ENCODE peak calls at places on chromosomes 11 and 22, in four cellular contexts. F, H, I and Y are unnamed samples.

GRCh38 chr22:39527481-39527961 is 5.0 kb downstream of the RPS19BP1 start:
- DNase-seq in F (peak), H (no peak), I (no peak), Y (no peak)

GRCh38 chr22:49968831-49969661 is 8.5 kb downstream of the PIM3 start:
- DNase-seq in F (no peak), H (no peak), I (peak), Y (no peak)

GRCh38 chr11:14914536-14914935 is 22.5 kb upstream of the CYP2R1 start:
- DNase-seq in F (no peak), H (no peak), I (no peak), Y (no peak)

GRCh38 chr11:69540118-69541000 is 58.9 kb downstream of the LINC01488 start:
- DNase-seq in F (peak), H (no peak), I (peak), Y (peak)

GRCh38 chr11:3004481-3004880 is 12.4 kb upstream of the NAP1L4 start:
- DNase-seq in F (no peak), H (no peak), I (no peak), Y (no peak)

GRCh38 chr11:116051494-116051893 is 547.3 kb upstream of the CADM1 start:
- DNase-seq in F (no peak), H (no peak), I (no peak), Y (no peak)

GRCh38 chr11:76610871-76611475 is 59.6 kb downstream of the LRRC32 start:
- DNase-seq in F (no peak), H (no peak), I (peak), Y (peak)

GRCh38 chr11:6387811-6388599 is 2.3 kb upstream of the SMPD1 start:
- DNase-seq in F (peak), H (no peak), I (no peak), Y (no peak)

GRCh38 chr11:43145653-43146052 is 166.1 kb upstream of the API5 start:
- DNase-seq in F (no peak), H (peak), I (no peak), Y (no peak)

GRCh38 chr11:106031210-106031845 is 9.3 kb upstream of the MSANTD4 start:
- DNase-seq in F (no peak), H (no peak), I (no peak), Y (no peak)

GRCh38 chr11:46918087-46918751 is at the start of gene LRP4:
- DNase-seq in F (no peak), H (no peak), I (peak), Y (no peak)

GRCh38 chr11:73757598-73757997 is 3.3 kb downstream of the RAB6A start:
- DNase-seq in F (peak), H (no peak), I (no peak), Y (no peak)

GRCh38 chr11:93807980-93808379 is 23.9 kb downstream of the MED17 start:
- DNase-seq in F (no peak), H (no peak), I (no peak), Y (no peak)

GRCh38 chr11:6705905-6706535 is 22.9 kb upstream of the MRPL17 start:
- DNase-seq in F (peak), H (no peak), I (peak), Y (peak)

GRCh38 chr11:33515347-33515746 is 185.3 kb downstream of the C11orf91 start:
- DNase-seq in F (no peak), H (no peak), I (no peak), Y (no peak)

GRCh38 chr11:58596621-58597020 is 17.8 kb downstream of the ZFP91 start:
- DNase-seq in F (no peak), H (no peak), I (no peak), Y (no peak)

GRCh38 chr11:117070016-117070415 is 28.2 kb downstream of the SIK3 start:
- DNase-seq in F (no peak), H (no peak), I (no peak), Y (no peak)

GRCh38 chr11:76910620-76911414 is 50.1 kb downstream of the ACER3 start:
- DNase-seq in F (no peak), H (no peak), I (no peak), Y (no peak)

GRCh38 chr22:38201718-38202436 is at the start of gene MAFF:
- DNase-seq in F (peak), H (peak), I (peak), Y (peak)

GRCh38 chr11:126384053-126384335 is 28.5 kb downstream of the ST3GAL4 start:
- DNase-seq in F (no peak), H (no peak), I (no peak), Y (no peak)

GRCh38 chr11:69140635-69141034 is 15.1 kb upstream of the SMIM38 start:
- DNase-seq in F (no peak), H (no peak), I (no peak), Y (no peak)

GRCh38 chr22:45884201-45885067 is 92.5 kb downstream of the WNT7B start:
- DNase-seq in F (no peak), H (no peak), I (peak), Y (no peak)

GRCh38 chr11:17596310-17596669 is 49.2 kb downstream of the OTOG start:
- DNase-seq in F (no peak), H (no peak), I (no peak), Y (peak)

GRCh38 chr11:130163346-130164220 is 4.0 kb downstream of the ST14 start:
- DNase-seq in F (peak), H (no peak), I (no peak), Y (no peak)

GRCh38 chr11:111698852-111699559 is 67.2 kb downstream of the PPP2R1B start:
- DNase-seq in F (no peak), H (no peak), I (no peak), Y (no peak)

GRCh38 chr11:75834728-75835127 is 19.7 kb downstream of the UVRAG start:
- DNase-seq in F (no peak), H (no peak), I (no peak), Y (no peak)

GRCh38 chr11:44484211-44484610 is 81.3 kb upstream of the CD82 start:
- DNase-seq in F (peak), H (no peak), I (peak), Y (no peak)

GRCh38 chr11:64372802-64373597 is 14.0 kb downstream of the RPS6KA4 start:
- DNase-seq in F (peak), H (no peak), I (peak), Y (no peak)

GRCh38 chr11:70537576-70538571 is 139.5 kb downstream of the CTTN start:
- DNase-seq in F (no peak), H (no peak), I (peak), Y (no peak)

GRCh38 chr11:75025561-75025960 is 36.8 kb downstream of the NEU3 start:
- DNase-seq in F (no peak), H (no peak), I (no peak), Y (no peak)

GRCh38 chr11:17382046-17382728 is 6.3 kb downstream of the KCNJ11 start:
- DNase-seq in F (no peak), H (no peak), I (no peak), Y (no peak)

GRCh38 chr11:96332236-96332761 is 10.7 kb downstream of the MAML2 start:
- DNase-seq in F (peak), H (no peak), I (no peak), Y (no peak)

GRCh38 chr11:100687630-100688395 is 725 bp downstream of the ARHGAP42 start:
- DNase-seq in F (peak), H (no peak), I (peak), Y (peak)

GRCh38 chr22:24060375-24060788 is 49.3 kb downstream of the CABIN1 start:
- DNase-seq in F (no peak), H (no peak), I (no peak), Y (no peak)

GRCh38 chr11:81377418-81377817 is 1356.2 kb downstream of the FAM181B start:
- DNase-seq in F (no peak), H (no peak), I (no peak), Y (no peak)

GRCh38 chr22:49671331-49672012 is 156.2 kb downstream of the BRD1 start:
- DNase-seq in F (no peak), H (no peak), I (no peak), Y (no peak)

GRCh38 chr11:118530180-118530682 is 761 bp upstream of the TMEM25 start:
- DNase-seq in F (no peak), H (no peak), I (no peak), Y (no peak)

GRCh38 chr11:64603411-64604110 is 12.5 kb downstream of the SLC22A12 start:
- DNase-seq in F (no peak), H (no peak), I (no peak), Y (no peak)

GRCh38 chr22:44573451-44573850 is 75.4 kb upstream of the RTL6 start:
- DNase-seq in F (no peak), H (no peak), I (no peak), Y (no peak)
- TF ChIP-seq TCF12 in F (no peak), H (no peak), I (no peak), Y (no peak)

DNA sequence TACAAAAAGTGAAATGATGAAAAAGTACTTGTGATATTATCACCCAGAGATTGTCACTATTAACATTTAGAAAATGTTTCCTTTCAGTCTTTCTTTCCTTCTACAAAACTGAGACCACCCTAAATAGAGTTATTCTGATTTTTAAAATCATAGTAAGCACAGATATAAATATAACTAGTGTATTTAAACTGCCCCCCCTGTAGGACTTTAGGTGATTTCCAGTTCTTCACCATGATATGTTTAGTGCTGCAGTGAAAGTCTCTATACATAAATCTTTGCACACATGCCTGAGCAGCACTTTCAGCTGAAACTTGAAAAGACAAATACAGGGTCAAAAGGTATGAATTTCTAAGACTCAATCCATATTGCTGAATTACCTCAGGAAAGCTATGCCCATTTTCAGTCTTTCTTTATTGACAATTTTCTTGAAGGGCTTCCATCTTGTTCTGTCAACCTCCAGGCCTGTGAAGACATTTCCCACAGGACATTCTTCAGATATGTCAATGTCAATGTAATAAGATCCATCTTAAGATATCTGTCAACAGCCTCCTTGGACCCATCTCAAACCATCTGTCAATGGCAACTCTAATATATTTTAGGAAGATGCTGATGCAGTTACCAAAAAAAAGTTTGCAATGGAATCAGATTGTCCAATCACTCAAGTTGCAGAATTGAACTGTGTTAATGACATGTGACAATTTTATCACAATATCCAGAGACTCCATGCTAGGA is 30.8 kb upstream of the LDLRAD3 start:
- DNase-seq in F (no peak), H (no peak), I (no peak), Y (no peak)
- TF ChIP-seq TCF12 in F (no peak), H (no peak), I (no peak), Y (no peak)

GRCh38 chr11:10385696-10386095 is 69.4 kb upstream of the AMPD3 start:
- DNase-seq in F (no peak), H (no peak), I (no peak), Y (peak)
- TF ChIP-seq TCF12 in F (no peak), H (no peak), I (no peak), Y (no peak)

GRCh38 chr11:102566112-102566511 is 35.6 kb upstream of the MMP7 start:
- DNase-seq in F (no peak), H (no peak), I (no peak), Y (no peak)

GRCh38 chr11:102564110-102564509 is 33.6 kb upstream of the MMP7 start:
- DNase-seq in F (peak), H (no peak), I (no peak), Y (no peak)

GRCh38 chr11:102572537-102573220 is 42.1 kb upstream of the MMP7 start:
- DNase-seq in F (no peak), H (no peak), I (no peak), Y (no peak)

GRCh38 chr11:102573851-102574250 is 43.3 kb upstream of the MMP7 start:
- DNase-seq in F (no peak), H (no peak), I (no peak), Y (no peak)

GRCh38 chr11:102568851-102569250 is 38.3 kb upstream of the MMP7 start:
- DNase-seq in F (no peak), H (no peak), I (no peak), Y (no peak)
- TF ChIP-seq TCF12 in F (no peak), H (no peak), I (no peak), Y (no peak)

DNA sequence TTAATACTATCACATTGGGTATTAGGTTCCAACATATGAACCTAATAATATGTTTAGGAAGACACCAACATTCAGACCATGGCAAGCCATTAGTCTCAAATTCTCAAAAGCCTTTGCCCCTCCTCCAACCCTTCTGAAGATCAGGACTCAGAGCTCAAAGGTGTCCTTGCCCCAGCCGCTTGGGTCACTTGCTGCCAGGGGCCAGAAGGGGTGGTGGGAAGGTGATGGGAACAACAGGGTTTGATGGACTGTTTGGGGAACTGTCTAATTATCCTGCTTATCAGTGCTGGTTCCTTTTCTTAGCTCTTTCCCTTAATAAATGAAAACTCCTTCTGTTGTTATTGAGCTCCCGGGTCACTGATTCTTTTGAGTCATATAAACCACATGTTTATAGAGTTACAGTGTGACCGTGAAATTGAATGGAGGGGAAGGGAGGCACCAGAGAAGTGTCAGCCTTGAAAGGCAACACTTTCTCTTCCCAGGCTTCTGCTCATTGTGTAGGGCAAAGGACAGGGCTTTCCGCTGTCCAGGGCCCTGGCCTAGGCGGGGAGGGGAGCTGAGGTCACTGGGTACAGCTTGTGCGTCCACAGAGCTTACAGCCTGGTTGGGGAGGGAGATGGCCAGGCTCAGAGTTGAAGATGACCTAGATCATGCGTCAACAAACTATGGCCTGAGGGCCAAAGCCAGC is 105.1 kb downstream of the FBXO7 start:
- DNase-seq in F (peak), H (no peak), I (no peak), Y (no peak)
- TF ChIP-seq TCF12 in F (no peak), H (no peak), I (no peak), Y (no peak)

GRCh38 chr11:9601041-9601875 is 27.8 kb downstream of the WEE1 start:
- DNase-seq in F (no peak), H (peak), I (no peak), Y (peak)
- TF ChIP-seq TCF12 in F (no peak), H (peak), I (no peak), Y (no peak)

GRCh38 chr22:17921871-17922821 is 102.2 kb downstream of the MICAL3 start:
- DNase-seq in F (peak), H (no peak), I (no peak), Y (peak)

GRCh38 chr22:17919276-17920144 is 104.9 kb downstream of the MICAL3 start:
- DNase-seq in F (no peak), H (no peak), I (peak), Y (no peak)

GRCh38 chr22:17918840-17919239 is 105.5 kb downstream of the MICAL3 start:
- DNase-seq in F (no peak), H (no peak), I (no peak), Y (no peak)

GRCh38 chr22:17920992-17921650 is 103.2 kb downstream of the MICAL3 start:
- DNase-seq in F (no peak), H (no peak), I (no peak), Y (no peak)

DNA sequence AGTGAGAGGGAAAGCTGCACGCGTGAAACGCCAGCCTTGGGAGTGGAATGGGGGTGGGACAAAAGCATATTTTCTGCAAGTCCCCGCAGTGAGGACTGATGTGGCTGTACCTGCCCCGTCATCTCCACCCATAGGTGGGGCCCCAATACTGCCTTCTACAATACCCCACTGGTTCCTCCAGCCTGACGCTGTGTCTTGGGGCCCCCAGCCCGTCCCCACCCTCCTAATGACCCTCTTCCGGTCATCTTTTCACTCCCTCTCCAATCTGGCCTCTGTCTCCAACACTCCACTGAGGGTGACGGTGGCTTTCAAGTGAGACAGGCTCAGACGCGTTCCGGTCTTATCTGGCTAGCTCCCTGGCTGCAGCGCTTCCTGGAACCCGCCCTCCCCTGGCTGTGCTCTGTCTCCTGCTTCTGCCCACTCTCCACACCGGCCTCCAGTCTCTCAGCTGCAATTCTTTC is 104.2 kb downstream of the MICAL3 start:
- DNase-seq in F (peak), H (no peak), I (peak), Y (no peak)
- TF ChIP-seq TCF12 in F (no peak), H (no peak), I (no peak), Y (no peak)